ENCODE peak calls at places on chromosomes 11 and 22, in seven cellular contexts. One of them, this sample, is unnamed.
A peak's percentile ranks its signal among the peaks of the same experiment; 100 is the strongest.

GRCh38 chr11:103887001-103887680 is 149.3 kb upstream of the DDI1 start:
- DNase-seq in HCT116: no peak
- DNase-seq in GM12878: no peak
- DNase-seq in SK-N-SH: no peak
- DNase-seq in H1: no peak
- DNase-seq in HepG2: no peak
- DNase-seq in K562: no peak
- DNase-seq in this sample: no peak

GRCh38 chr11:119999220-119999619 is 138.7 kb downstream of the TRIM29 start:
- DNase-seq in HCT116: no peak
- DNase-seq in GM12878: no peak
- DNase-seq in SK-N-SH: no peak
- DNase-seq in H1: no peak
- DNase-seq in HepG2: no peak
- DNase-seq in K562: no peak
- DNase-seq in this sample: no peak

GRCh38 chr11:117146521-117146920 is 2.4 kb downstream of the PAFAH1B2 start:
- DNase-seq in HCT116: no peak
- DNase-seq in GM12878: no peak
- DNase-seq in SK-N-SH: no peak
- DNase-seq in H1: no peak
- DNase-seq in HepG2: no peak
- DNase-seq in K562: no peak
- DNase-seq in this sample: no peak

GRCh38 chr11:37343279-37343678 is 745.2 kb upstream of the RAG2 start:
- DNase-seq in HCT116: no peak
- DNase-seq in GM12878: no peak
- DNase-seq in SK-N-SH: no peak
- DNase-seq in H1: no peak
- DNase-seq in HepG2: no peak
- DNase-seq in K562: no peak
- DNase-seq in this sample: no peak

GRCh38 chr11:64048042-64048854 is 12.5 kb downstream of the FLRT1 start:
- DNase-seq in HCT116: no peak
- DNase-seq in GM12878: no peak
- DNase-seq in SK-N-SH: peak; percentile 66
- DNase-seq in H1: no peak
- DNase-seq in HepG2: peak; percentile 66
- DNase-seq in K562: no peak
- DNase-seq in this sample: no peak

GRCh38 chr11:5380740-5381342 is 2.8 kb upstream of the OR51M1 start:
- DNase-seq in HCT116: peak; percentile 36
- DNase-seq in GM12878: no peak
- DNase-seq in SK-N-SH: peak; percentile 40
- DNase-seq in H1: peak; percentile 70
- DNase-seq in HepG2: peak; percentile 52
- DNase-seq in K562: peak; percentile 58
- DNase-seq in this sample: peak; percentile 13

GRCh38 chr11:120908521-120909181 is 115.3 kb upstream of the TBCEL start:
- DNase-seq in HCT116: no peak
- DNase-seq in GM12878: no peak
- DNase-seq in SK-N-SH: no peak
- DNase-seq in H1: no peak
- DNase-seq in HepG2: no peak
- DNase-seq in K562: no peak
- DNase-seq in this sample: peak; percentile 80

GRCh38 chr11:70525466-70525865 is 127.1 kb downstream of the CTTN start:
- DNase-seq in HCT116: no peak
- DNase-seq in GM12878: no peak
- DNase-seq in SK-N-SH: peak; percentile 30
- DNase-seq in H1: no peak
- DNase-seq in HepG2: no peak
- DNase-seq in K562: no peak
- DNase-seq in this sample: no peak

GRCh38 chr22:50425179-50425916 is 49.5 kb downstream of the SBF1 start:
- DNase-seq in HCT116: no peak
- DNase-seq in GM12878: no peak
- DNase-seq in SK-N-SH: no peak
- DNase-seq in H1: no peak
- DNase-seq in HepG2: no peak
- DNase-seq in K562: no peak
- DNase-seq in this sample: no peak

GRCh38 chr22:27223317-27224177 is 566.2 kb downstream of the MIAT start:
- DNase-seq in HCT116: no peak
- DNase-seq in GM12878: no peak
- DNase-seq in SK-N-SH: no peak
- DNase-seq in H1: no peak
- DNase-seq in HepG2: no peak
- DNase-seq in K562: no peak
- DNase-seq in this sample: no peak

GRCh38 chr22:38106814-38107578 is 3.5 kb downstream of the BAIAP2L2 start:
- DNase-seq in HCT116: no peak
- DNase-seq in GM12878: no peak
- DNase-seq in SK-N-SH: no peak
- DNase-seq in H1: no peak
- DNase-seq in HepG2: no peak
- DNase-seq in K562: no peak
- DNase-seq in this sample: no peak

GRCh38 chr11:20355221-20356219 is 8.0 kb upstream of the HTATIP2 start:
- DNase-seq in HCT116: peak; percentile 54
- DNase-seq in GM12878: no peak
- DNase-seq in SK-N-SH: peak; percentile 56
- DNase-seq in H1: no peak
- DNase-seq in HepG2: peak; percentile 78
- DNase-seq in K562: peak; percentile 59
- DNase-seq in this sample: peak; percentile 54

GRCh38 chr22:42719656-42720262 is 911 bp downstream of the A4GALT start:
- DNase-seq in HCT116: no peak
- DNase-seq in GM12878: no peak
- DNase-seq in SK-N-SH: no peak
- DNase-seq in H1: no peak
- DNase-seq in HepG2: no peak
- DNase-seq in K562: peak; percentile 3
- DNase-seq in this sample: no peak

GRCh38 chr11:45597116-45597515 is 68.3 kb downstream of the CHST1 start:
- DNase-seq in HCT116: no peak
- DNase-seq in GM12878: no peak
- DNase-seq in SK-N-SH: no peak
- DNase-seq in H1: no peak
- DNase-seq in HepG2: no peak
- DNase-seq in K562: no peak
- DNase-seq in this sample: no peak

GRCh38 chr11:110028904-110029303 is 64.3 kb upstream of the ZC3H12C start:
- DNase-seq in HCT116: no peak
- DNase-seq in GM12878: peak; percentile 53
- DNase-seq in SK-N-SH: no peak
- DNase-seq in H1: no peak
- DNase-seq in HepG2: no peak
- DNase-seq in K562: no peak
- DNase-seq in this sample: no peak

GRCh38 chr11:29956076-29956556 is 60.7 kb downstream of the KCNA4 start:
- DNase-seq in HCT116: no peak
- DNase-seq in GM12878: no peak
- DNase-seq in SK-N-SH: no peak
- DNase-seq in H1: no peak
- DNase-seq in HepG2: no peak
- DNase-seq in K562: no peak
- DNase-seq in this sample: no peak

GRCh38 chr11:66700742-66701141 is 23.1 kb upstream of the RBM4B start:
- DNase-seq in HCT116: no peak
- DNase-seq in GM12878: no peak
- DNase-seq in SK-N-SH: no peak
- DNase-seq in H1: no peak
- DNase-seq in HepG2: no peak
- DNase-seq in K562: peak; percentile 28
- DNase-seq in this sample: no peak

GRCh38 chr11:8251767-8252295 is 11.8 kb downstream of the LMO1 start:
- DNase-seq in HCT116: no peak
- DNase-seq in GM12878: no peak
- DNase-seq in SK-N-SH: no peak
- DNase-seq in H1: no peak
- DNase-seq in HepG2: no peak
- DNase-seq in K562: no peak
- DNase-seq in this sample: no peak

GRCh38 chr11:78212586-78213371 is 24.1 kb downstream of the USP35 start:
- DNase-seq in HCT116: no peak
- DNase-seq in GM12878: no peak
- DNase-seq in SK-N-SH: no peak
- DNase-seq in H1: no peak
- DNase-seq in HepG2: no peak
- DNase-seq in K562: no peak
- DNase-seq in this sample: no peak

GRCh38 chr22:26452236-26453016 is 23.4 kb downstream of the ASPHD2 start:
- DNase-seq in HCT116: no peak
- DNase-seq in GM12878: no peak
- DNase-seq in SK-N-SH: no peak
- DNase-seq in H1: no peak
- DNase-seq in HepG2: no peak
- DNase-seq in K562: no peak
- DNase-seq in this sample: no peak

GRCh38 chr11:72642815-72643511 is 31.3 kb downstream of the PDE2A start:
- DNase-seq in HCT116: peak; percentile 32
- DNase-seq in GM12878: no peak
- DNase-seq in SK-N-SH: peak; percentile 92
- DNase-seq in H1: peak; percentile 92
- DNase-seq in HepG2: no peak
- DNase-seq in K562: peak; percentile 83
- DNase-seq in this sample: peak; percentile 94

GRCh38 chr11:69151811-69152210 is 3.9 kb upstream of the SMIM38 start:
- DNase-seq in HCT116: no peak
- DNase-seq in GM12878: no peak
- DNase-seq in SK-N-SH: no peak
- DNase-seq in H1: no peak
- DNase-seq in HepG2: no peak
- DNase-seq in K562: no peak
- DNase-seq in this sample: no peak

GRCh38 chr11:19253149-19253540 is 12.4 kb upstream of the E2F8 start:
- DNase-seq in HCT116: no peak
- DNase-seq in GM12878: no peak
- DNase-seq in SK-N-SH: no peak
- DNase-seq in H1: no peak
- DNase-seq in HepG2: no peak
- DNase-seq in K562: no peak
- DNase-seq in this sample: no peak

GRCh38 chr11:61297741-61298140 is 2.6 kb upstream of the VWCE start:
- DNase-seq in HCT116: no peak
- DNase-seq in GM12878: no peak
- DNase-seq in SK-N-SH: no peak
- DNase-seq in H1: no peak
- DNase-seq in HepG2: peak; percentile 29
- DNase-seq in K562: no peak
- DNase-seq in this sample: peak; percentile 19

GRCh38 chr11:33735166-33735425 is 1.1 kb downstream of the CD59 start:
- DNase-seq in HCT116: no peak
- DNase-seq in GM12878: no peak
- DNase-seq in SK-N-SH: no peak
- DNase-seq in H1: no peak
- DNase-seq in HepG2: no peak
- DNase-seq in K562: no peak
- DNase-seq in this sample: no peak

GRCh38 chr11:8059571-8060011 is 21.4 kb upstream of the TUB start:
- DNase-seq in HCT116: no peak
- DNase-seq in GM12878: no peak
- DNase-seq in SK-N-SH: no peak
- DNase-seq in H1: no peak
- DNase-seq in HepG2: no peak
- DNase-seq in K562: peak; percentile 34
- DNase-seq in this sample: no peak

GRCh38 chr11:85123752-85124231 is 503.4 kb downstream of the DLG2 start:
- DNase-seq in HCT116: no peak
- DNase-seq in GM12878: peak; percentile 89
- DNase-seq in SK-N-SH: no peak
- DNase-seq in H1: no peak
- DNase-seq in HepG2: no peak
- DNase-seq in K562: no peak
- DNase-seq in this sample: no peak
- TF ChIP-seq JUND in HCT116: no peak
- TF ChIP-seq JUND in GM12878: no peak
- TF ChIP-seq JUND in SK-N-SH: no peak
- TF ChIP-seq JUND in H1: no peak
- TF ChIP-seq JUND in HepG2: no peak
- TF ChIP-seq JUND in K562: no peak
- TF ChIP-seq JUND in this sample: no peak

GRCh38 chr11:31419669-31420068 is 50.0 kb downstream of the DNAJC24 start:
- DNase-seq in HCT116: no peak
- DNase-seq in GM12878: no peak
- DNase-seq in SK-N-SH: no peak
- DNase-seq in H1: no peak
- DNase-seq in HepG2: no peak
- DNase-seq in K562: no peak
- DNase-seq in this sample: no peak
- TF ChIP-seq JUND in HCT116: no peak
- TF ChIP-seq JUND in GM12878: no peak
- TF ChIP-seq JUND in SK-N-SH: no peak
- TF ChIP-seq JUND in H1: no peak
- TF ChIP-seq JUND in HepG2: no peak
- TF ChIP-seq JUND in K562: no peak
- TF ChIP-seq JUND in this sample: no peak

GRCh38 chr11:75145196-75145971 is 5.5 kb upstream of the SLCO2B1 start:
- DNase-seq in HCT116: no peak
- DNase-seq in GM12878: no peak
- DNase-seq in SK-N-SH: no peak
- DNase-seq in H1: no peak
- DNase-seq in HepG2: no peak
- DNase-seq in K562: no peak
- DNase-seq in this sample: no peak
- TF ChIP-seq JUND in HCT116: no peak
- TF ChIP-seq JUND in GM12878: no peak
- TF ChIP-seq JUND in SK-N-SH: no peak
- TF ChIP-seq JUND in H1: no peak
- TF ChIP-seq JUND in HepG2: no peak
- TF ChIP-seq JUND in K562: no peak
- TF ChIP-seq JUND in this sample: no peak

GRCh38 chr11:62908468-62909072 is 12.6 kb downstream of the CHRM1 start:
- DNase-seq in HCT116: no peak
- DNase-seq in GM12878: no peak
- DNase-seq in SK-N-SH: no peak
- DNase-seq in H1: no peak
- DNase-seq in HepG2: no peak
- DNase-seq in K562: no peak
- DNase-seq in this sample: peak; percentile 37

GRCh38 chr11:62909107-62909894 is 11.9 kb downstream of the CHRM1 start:
- DNase-seq in HCT116: peak; percentile 47
- DNase-seq in GM12878: no peak
- DNase-seq in SK-N-SH: peak; percentile 82
- DNase-seq in H1: peak; percentile 88
- DNase-seq in HepG2: peak; percentile 70
- DNase-seq in K562: peak; percentile 72
- DNase-seq in this sample: peak; percentile 83

GRCh38 chr11:62911137-62912130 is 9.7 kb downstream of the CHRM1 start:
- DNase-seq in HCT116: no peak
- DNase-seq in GM12878: no peak
- DNase-seq in SK-N-SH: peak; percentile 65
- DNase-seq in H1: no peak
- DNase-seq in HepG2: no peak
- DNase-seq in K562: no peak
- DNase-seq in this sample: no peak

GRCh38 chr11:62910141-62910882 is 10.9 kb downstream of the CHRM1 start:
- DNase-seq in HCT116: no peak
- DNase-seq in GM12878: no peak
- DNase-seq in SK-N-SH: no peak
- DNase-seq in H1: no peak
- DNase-seq in HepG2: no peak
- DNase-seq in K562: no peak
- DNase-seq in this sample: no peak

GRCh38 chr11:62912268-62912667 is 8.9 kb downstream of the CHRM1 start:
- DNase-seq in HCT116: no peak
- DNase-seq in GM12878: no peak
- DNase-seq in SK-N-SH: no peak
- DNase-seq in H1: no peak
- DNase-seq in HepG2: no peak
- DNase-seq in K562: no peak
- DNase-seq in this sample: no peak
- TF ChIP-seq JUND in HCT116: no peak
- TF ChIP-seq JUND in GM12878: no peak
- TF ChIP-seq JUND in SK-N-SH: no peak
- TF ChIP-seq JUND in H1: no peak
- TF ChIP-seq JUND in HepG2: no peak
- TF ChIP-seq JUND in K562: no peak
- TF ChIP-seq JUND in this sample: no peak